ENCODE peak calls at places on chromosomes 5 and 9, in four cellular contexts. H, D, A and Y are unnamed samples.
A peak's percentile ranks its signal among the peaks of the same experiment; 100 is the strongest.

GRCh38 chr9:123033352-123033751 is at the start of gene GPR21:
- DNase-seq in H (no peak), D (no peak), A (no peak), Y (no peak)

GRCh38 chr9:127132921-127133647 is 10.6 kb upstream of the ANGPTL2 start:
- DNase-seq in H (no peak), A (no peak), D (no peak), Y (no peak)

GRCh38 chr5:15823413-15823812 is 323.4 kb downstream of the FBXL7 start:
- DNase-seq in D (no peak), H (no peak), A (no peak), Y (no peak)

GRCh38 chr5:177507165-177507564 is 2.5 kb downstream of the DOK3 start:
- DNase-seq in D (no peak), A (peak; percentile 40), H (no peak), Y (no peak)

GRCh38 chr5:73387630-73388370 is 60.8 kb downstream of the FOXD1 start:
- DNase-seq in D (no peak), A (no peak), H (no peak), Y (peak; percentile 39)

GRCh38 chr9:126684965-126685465 is 71.3 kb downstream of the LMX1B start:
- DNase-seq in A (no peak), D (no peak), H (no peak), Y (no peak)

GRCh38 chr9:126149661-126150060 is 177.0 kb upstream of the MVB12B start:
- DNase-seq in A (no peak), D (peak; percentile 4), H (no peak), Y (no peak)

GRCh38 chr5:42944989-42945388 is 95.1 kb downstream of the ANXA2R start:
- DNase-seq in D (no peak), H (peak; percentile 81), A (peak; percentile 94), Y (no peak)

GRCh38 chr9:35423499-35423898 is 66.4 kb upstream of the RUSC2 start:
- DNase-seq in A (no peak), H (no peak), D (no peak), Y (no peak)

GRCh38 chr9:5438301-5439162 is 807 bp upstream of the PLGRKT start:
- DNase-seq in A (peak; percentile 48), H (no peak), D (peak; percentile 32), Y (peak; percentile 49)

GRCh38 chr9:69174645-69175487 is 789 bp downstream of the TJP2 start:
- DNase-seq in D (peak; percentile 39), A (peak; percentile 96), H (peak; percentile 89), Y (peak; percentile 71)

GRCh38 chr9:31089822-31090221 is 1294.6 kb upstream of the ACO1 start:
- DNase-seq in A (peak; percentile 53), D (no peak), H (peak; percentile 2), Y (no peak)

DNA sequence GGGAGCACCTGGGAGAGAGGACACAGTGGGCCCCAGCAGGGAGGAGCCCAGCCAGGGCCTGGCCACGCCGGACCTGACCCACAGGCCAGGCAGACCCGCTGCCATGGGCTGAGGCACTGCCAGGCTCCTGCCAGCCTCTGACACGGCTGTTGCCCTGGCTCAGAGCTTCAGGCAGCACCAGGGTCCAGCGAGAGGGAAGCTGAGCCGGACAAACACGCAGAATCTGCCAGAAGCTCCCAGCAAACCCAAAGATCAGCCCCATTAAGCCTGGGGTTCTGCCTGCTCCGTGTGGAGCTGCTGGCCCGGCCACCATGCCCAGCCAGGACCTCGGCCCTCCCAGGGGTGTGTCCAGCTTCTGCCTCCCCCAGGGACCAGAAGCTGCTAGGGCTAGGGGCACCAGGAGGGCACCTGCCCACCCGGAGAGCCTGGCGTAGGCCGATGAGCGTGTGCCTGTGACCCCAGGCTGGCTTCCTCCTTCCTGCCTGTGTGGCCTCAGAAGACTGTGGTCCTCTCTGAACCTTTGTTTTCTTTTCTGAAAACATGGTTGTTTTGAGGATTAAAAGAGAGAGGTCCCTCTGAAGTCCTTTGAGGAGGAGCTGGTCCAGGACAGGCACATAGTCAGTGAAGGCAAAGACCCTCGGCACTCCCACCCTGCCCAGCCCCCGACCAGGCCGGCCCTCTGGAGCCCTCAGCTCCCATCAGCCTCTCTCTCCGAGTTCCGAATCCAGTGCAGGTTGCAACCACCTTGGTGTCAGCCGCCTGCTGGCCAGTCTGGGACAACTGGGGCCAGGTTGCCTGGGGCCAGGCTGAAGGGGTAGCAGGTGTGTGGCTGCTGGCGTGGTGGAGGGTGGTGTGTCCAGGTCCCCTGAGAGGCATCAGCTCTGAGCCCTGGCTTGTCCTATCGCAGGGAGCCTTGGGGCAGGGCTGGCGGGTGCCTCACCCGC is 39.6 kb downstream of the KCNT1 start:
- DNase-seq in H (no peak), A (no peak), D (no peak), Y (no peak)
- TF ChIP-seq CTCF in H (no peak), A (no peak), D (no peak), Y (no peak)

DNA sequence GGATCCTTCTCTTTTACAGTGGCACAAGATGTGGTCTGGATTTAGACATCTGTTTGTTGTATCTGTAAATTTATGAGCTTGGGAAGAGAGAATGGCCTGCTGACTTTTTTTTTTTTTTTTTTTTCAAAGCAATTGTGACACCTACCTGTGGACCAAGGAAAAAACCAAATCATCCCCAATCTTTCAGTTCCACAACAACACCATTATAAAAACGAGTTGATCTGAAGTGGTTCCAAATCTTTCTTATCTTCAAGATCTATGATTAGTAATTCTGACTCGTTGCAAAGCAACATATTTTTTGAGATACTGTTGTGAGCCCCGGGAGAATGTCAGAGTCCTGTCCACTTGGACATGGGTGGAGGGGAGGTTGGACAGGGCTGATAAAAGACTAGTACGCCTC is 4.8 kb downstream of the IRX2 start:
- DNase-seq in H (peak; percentile 11), D (no peak), A (no peak), Y (no peak)
- TF ChIP-seq CTCF in H (peak; percentile 51), D (no peak), A (no peak), Y (no peak)

GRCh38 chr5:147346006-147346561 is 111.3 kb downstream of the STK32A start:
- DNase-seq in A (no peak), D (no peak), H (no peak), Y (no peak)
- TF ChIP-seq CTCF in A (peak; percentile 6), D (no peak), H (no peak), Y (no peak)

GRCh38 chr5:2833513-2833912 is 82.0 kb upstream of the IRX2 start:
- DNase-seq in H (no peak), A (no peak), D (no peak), Y (no peak)

GRCh38 chr5:2836133-2836532 is 84.7 kb upstream of the IRX2 start:
- DNase-seq in A (no peak), H (no peak), D (no peak), Y (no peak)

GRCh38 chr5:2832394-2832793 is 80.9 kb upstream of the IRX2 start:
- DNase-seq in D (no peak), H (no peak), A (no peak), Y (no peak)
- TF ChIP-seq CTCF in D (no peak), H (no peak), A (no peak), Y (no peak)

GRCh38 chr5:179906294-179906794 is 1.4 kb downstream of the TBC1D9B start:
- DNase-seq in A (peak; percentile 9), D (no peak), H (no peak), Y (no peak)

GRCh38 chr5:179906795-179907569 is 715 bp downstream of the TBC1D9B start:
- DNase-seq in D (peak; percentile 68), A (peak; percentile 22), H (peak; percentile 53), Y (no peak)

GRCh38 chr5:179907570-179908324 is at the start of gene TBC1D9B:
- DNase-seq in H (peak; percentile 80), A (peak; percentile 65), D (peak; percentile 94), Y (peak; percentile 90)

GRCh38 chr5:179909224-179909623 is 1.5 kb upstream of the TBC1D9B start:
- DNase-seq in D (no peak), H (no peak), A (no peak), Y (no peak)

GRCh38 chr5:179908528-179908927 is 831 bp upstream of the TBC1D9B start:
- DNase-seq in A (no peak), D (no peak), H (no peak), Y (no peak)
- TF ChIP-seq CTCF in A (peak; percentile 12), D (no peak), H (no peak), Y (peak; percentile 21)

DNA sequence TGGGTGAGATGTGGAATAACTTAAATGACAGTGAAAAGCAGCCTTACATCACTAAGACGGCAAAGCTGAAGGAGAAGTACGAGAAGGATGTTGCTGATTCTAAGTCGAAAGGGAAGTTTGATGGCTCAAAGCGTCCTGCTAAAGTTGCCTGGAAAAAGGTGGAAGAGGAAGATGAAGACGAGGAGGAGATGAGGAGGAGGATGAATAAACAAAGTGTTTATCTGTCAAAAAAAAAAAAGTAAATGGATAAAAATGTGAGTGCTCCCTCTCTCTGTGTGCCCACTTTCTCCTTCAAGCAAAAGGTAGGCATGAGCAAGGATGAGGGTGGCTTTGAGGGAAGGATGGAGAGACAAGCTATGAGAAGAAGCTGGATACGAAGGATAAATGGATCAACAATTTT is 4.2 kb upstream of the CANX start:
- DNase-seq in A (no peak), D (no peak), H (no peak), Y (no peak)
- TF ChIP-seq CTCF in A (no peak), D (no peak), H (no peak), Y (no peak)

DNA sequence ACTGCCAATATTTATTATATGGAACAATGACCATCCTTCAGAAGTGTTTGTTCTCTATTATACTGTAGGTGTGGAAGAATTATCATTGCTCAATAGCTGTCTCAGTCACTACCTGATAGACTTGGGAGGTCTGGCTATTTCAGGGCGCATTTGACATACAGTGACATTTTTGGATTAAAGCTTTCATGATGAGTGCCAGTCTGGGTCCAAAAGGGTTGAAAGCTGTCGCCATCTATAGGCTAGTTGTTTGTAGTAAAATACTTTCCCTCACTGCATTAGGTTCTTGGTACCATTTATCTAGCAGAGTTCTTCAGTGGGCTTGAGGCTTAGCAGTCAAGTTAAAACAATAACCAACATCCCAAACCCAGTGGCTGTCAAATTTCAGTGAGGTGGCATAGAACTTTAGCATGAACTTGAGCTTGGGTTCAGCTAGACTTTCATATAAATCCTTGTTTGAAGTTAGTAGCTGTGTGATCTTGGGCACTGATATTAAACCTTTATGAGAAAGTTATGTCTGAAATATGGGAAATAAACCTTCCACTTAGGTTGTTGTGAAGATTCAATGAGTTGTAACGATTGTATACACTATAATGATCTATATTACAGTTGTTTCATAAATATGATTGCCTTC is 110.5 kb upstream of the CDKN2B start:
- DNase-seq in A (peak; percentile 72), H (no peak), D (no peak), Y (no peak)
- TF ChIP-seq CTCF in A (peak; percentile 77), H (peak; percentile 66), D (no peak), Y (peak; percentile 40)

GRCh38 chr9:107190936-107191290 is 92.2 kb upstream of the RAD23B start:
- DNase-seq in H (no peak), D (no peak), A (no peak), Y (no peak)
- TF ChIP-seq CTCF in H (no peak), D (no peak), A (no peak), Y (no peak)

DNA sequence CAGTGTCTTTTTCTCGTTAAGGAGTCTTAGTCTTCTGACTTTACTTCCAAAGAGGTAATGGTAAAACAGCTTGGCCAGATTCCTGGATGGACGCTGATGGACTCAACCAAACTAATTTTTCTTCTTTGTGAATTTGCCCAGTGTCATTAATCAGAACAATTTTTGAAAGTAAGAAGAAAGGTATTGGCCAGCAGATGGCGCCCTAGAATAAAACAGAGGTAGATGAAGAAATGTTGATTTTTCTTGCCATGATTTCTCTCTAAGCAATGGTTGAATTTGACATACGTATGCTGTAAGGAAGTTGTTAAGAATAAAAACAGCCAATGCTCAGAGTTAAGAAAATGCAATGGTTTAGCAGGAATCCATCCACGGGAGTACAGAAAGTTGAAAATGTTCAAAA is 500.0 kb downstream of the DIRAS2 start:
- DNase-seq in D (no peak), H (peak; percentile 22), A (peak; percentile 53), Y (peak; percentile 27)
- TF ChIP-seq CTCF in D (peak; percentile 76), H (peak; percentile 54), A (peak; percentile 40), Y (peak; percentile 31)